ENCODE peak calls at places on chromosomes 12 and 14, in ten cellular contexts. C is AG04450; N is CD8-positive, alpha-beta memory T cell; B is GM23248; T is HFF-Myc; O is PC-3; M is left ventricle myocardium inferior; Q is fibroblast of lung; Y is right atrium auricular region; J is lower leg skin. F is an unnamed sample.

GRCh38 chr12:108196921-108197320 is 67.8 kb downstream of the WSCD2 start:
- DNase-seq in Q (no peak), N (no peak), C (no peak), O (no peak), B (no peak), J (no peak), T (no peak), M (no peak), Y (no peak), F (no peak)

GRCh38 chr14:44956866-44957265 is 4.9 kb downstream of the KLHL28 start:
- DNase-seq in Q (no peak), B (no peak), O (no peak), C (no peak), J (no peak), T (no peak), N (no peak), M (no peak), Y (no peak), F (no peak)

GRCh38 chr12:132342322-132342721 is 12.9 kb upstream of the GALNT9 start:
- DNase-seq in N (no peak), T (no peak), J (no peak), M (no peak), Q (no peak), Y (no peak), C (no peak), O (peak), B (peak), F (no peak)

GRCh38 chr12:12645485-12645884 is 33.8 kb downstream of the CREBL2 start:
- DNase-seq in O (peak), N (peak), J (no peak), Q (peak), B (peak), M (no peak), T (peak), Y (no peak), C (no peak), F (peak)

GRCh38 chr12:107912421-107913004 is 138.0 kb downstream of the ASCL4 start:
- DNase-seq in J (peak), T (no peak), M (peak), Y (no peak), N (peak), Q (peak), B (peak), C (no peak), O (peak), F (peak)

GRCh38 chr14:90444077-90444696 is 47.4 kb downstream of the CALM1 start:
- DNase-seq in J (peak), T (no peak), Q (peak), B (peak), O (peak), M (no peak), N (no peak), Y (no peak), C (no peak), F (peak)

GRCh38 chr12:39931857-39932256 is 174.0 kb downstream of the SLC2A13 start:
- DNase-seq in O (no peak), J (no peak), N (no peak), M (no peak), B (no peak), C (no peak), Y (no peak), Q (no peak), T (no peak), F (peak)

GRCh38 chr14:34372766-34373165 is 89.3 kb downstream of the SPTSSA start:
- DNase-seq in C (no peak), N (no peak), O (no peak), J (no peak), Q (no peak), M (no peak), B (no peak), Y (no peak), T (no peak), F (no peak)

GRCh38 chr12:112887542-112887941 is 19.2 kb upstream of the OAS1 start:
- DNase-seq in Y (no peak), M (no peak), Q (no peak), J (no peak), B (no peak), C (no peak), N (no peak), O (no peak), T (no peak), F (no peak)

GRCh38 chr12:19529933-19530630 is 90.8 kb downstream of the AEBP2 start:
- DNase-seq in Q (peak), M (no peak), T (no peak), B (peak), N (no peak), Y (no peak), C (no peak), J (no peak), O (peak), F (peak)

GRCh38 chr14:105075364-105076295 is 10.4 kb upstream of the GPR132 start:
- DNase-seq in O (no peak), B (peak), C (no peak), M (peak), Q (peak), N (no peak), J (peak), T (no peak), Y (no peak), F (no peak)

GRCh38 chr14:104239185-104239775 is 100.9 kb downstream of the KIF26A start:
- DNase-seq in Q (no peak), N (no peak), M (no peak), B (no peak), J (no peak), T (no peak), C (no peak), O (no peak), Y (no peak), F (no peak)

GRCh38 chr14:102739190-102739469 is 38.1 kb upstream of the TRAF3 start:
- DNase-seq in Q (no peak), T (no peak), C (no peak), B (no peak), O (no peak), M (no peak), Y (no peak), J (no peak), N (no peak), F (no peak)

GRCh38 chr14:59208224-59208814 is 19.9 kb downstream of the DAAM1 start:
- DNase-seq in J (no peak), O (peak), Y (no peak), M (no peak), Q (peak), T (no peak), B (peak), C (no peak), N (no peak), F (peak)

GRCh38 chr12:25202139-25202538 is 7.1 kb downstream of the ETFRF1 start:
- DNase-seq in J (no peak), O (no peak), Y (no peak), N (no peak), C (no peak), Q (no peak), B (no peak), T (no peak), M (no peak), F (no peak)

GRCh38 chr12:117101953-117102833 is 3.0 kb upstream of the TESC start:
- DNase-seq in T (no peak), M (no peak), Q (no peak), N (no peak), B (no peak), C (no peak), O (no peak), J (no peak), Y (no peak), F (no peak)

GRCh38 chr14:85528080-85528881 is 1.7 kb upstream of the FLRT2 start:
- DNase-seq in T (peak), B (peak), Q (peak), N (no peak), Y (peak), C (no peak), M (no peak), O (peak), J (peak), F (peak)

GRCh38 chr14:35158951-35159653 is 36.8 kb downstream of the PRORP start:
- DNase-seq in N (no peak), M (no peak), Y (no peak), C (no peak), O (no peak), J (no peak), B (no peak), T (no peak), Q (peak), F (no peak)

GRCh38 chr12:71955946-71956345 is 17.3 kb downstream of the TPH2 start:
- DNase-seq in Y (no peak), Q (peak), N (no peak), C (peak), B (peak), J (no peak), M (no peak), T (no peak), O (no peak), F (peak)

GRCh38 chr12:40730281-40730680 is 38.0 kb downstream of the CNTN1 start:
- DNase-seq in Y (no peak), C (no peak), Q (no peak), O (no peak), J (no peak), T (no peak), B (no peak), M (no peak), N (no peak), F (no peak)

GRCh38 chr12:27711957-27712356 is 1.3 kb downstream of the MRPS35 start:
- DNase-seq in C (no peak), M (no peak), Q (no peak), O (no peak), B (no peak), Y (no peak), N (no peak), J (no peak), T (no peak), F (no peak)

GRCh38 chr12:102513739-102514138 is 33.4 kb upstream of the IGF1 start:
- DNase-seq in O (no peak), Q (no peak), T (no peak), B (peak), N (no peak), Y (no peak), J (no peak), M (no peak), C (no peak), F (peak)

GRCh38 chr12:34295366-34296142 is 273.3 kb downstream of the ALG10 start:
- DNase-seq in Y (no peak), C (no peak), Q (no peak), T (no peak), M (peak), J (no peak), O (no peak), B (no peak), N (no peak), F (no peak)

GRCh38 chr12:26219736-26220135 is 24.4 kb downstream of the SSPN start:
- DNase-seq in Y (no peak), J (no peak), O (no peak), Q (no peak), N (no peak), M (no peak), B (no peak), C (no peak), T (no peak), F (no peak)

GRCh38 chr14:59540852-59541251 is 35.8 kb downstream of the CCDC175 start:
- DNase-seq in O (no peak), Y (no peak), C (no peak), T (no peak), N (no peak), J (no peak), B (no peak), Q (no peak), M (no peak), F (no peak)

GRCh38 chr12:75438052-75438754 is 42.4 kb upstream of the GLIPR1 start:
- DNase-seq in O (no peak), B (no peak), M (no peak), Q (no peak), C (no peak), N (no peak), J (no peak), T (no peak), Y (no peak), F (no peak)

GRCh38 chr14:90168425-90169105 is 87.8 kb upstream of the PSMC1 start:
- DNase-seq in O (peak), B (peak), N (no peak), Q (peak), M (no peak), C (no peak), T (no peak), J (no peak), Y (no peak), F (peak)

GRCh38 chr12:71639341-71639760 is 24.3 kb downstream of the ZFC3H1 start:
- DNase-seq in M (no peak), B (peak), O (peak), Y (no peak), Q (no peak), J (no peak), N (no peak), C (no peak), T (peak), F (no peak)

GRCh38 chr12:114691810-114692557 is 8.0 kb upstream of the TBX3 start:
- DNase-seq in M (no peak), O (peak), C (no peak), N (no peak), Y (no peak), B (no peak), J (no peak), Q (no peak), T (no peak), F (no peak)

GRCh38 chr12:50188875-50189575 is 21.9 kb upstream of the CERS5 start:
- DNase-seq in T (no peak), N (no peak), B (no peak), C (no peak), J (no peak), O (no peak), Y (no peak), M (no peak), Q (no peak), F (no peak)

GRCh38 chr12:54134850-54135249 is 53.9 kb downstream of the SMUG1 start:
- DNase-seq in M (no peak), T (no peak), B (no peak), J (no peak), C (no peak), N (no peak), O (peak), Q (no peak), Y (no peak), F (no peak)

GRCh38 chr14:64508215-64508776 is 3.7 kb downstream of the ZBTB1 start:
- DNase-seq in Y (no peak), M (no peak), T (no peak), B (peak), C (no peak), O (no peak), J (no peak), N (no peak), Q (no peak), F (no peak)

GRCh38 chr14:31326111-31326510 is 94.2 kb downstream of the HEATR5A start:
- DNase-seq in C (no peak), B (peak), Q (peak), Y (no peak), J (no peak), N (peak), T (peak), O (peak), M (no peak), F (peak)

DNA sequence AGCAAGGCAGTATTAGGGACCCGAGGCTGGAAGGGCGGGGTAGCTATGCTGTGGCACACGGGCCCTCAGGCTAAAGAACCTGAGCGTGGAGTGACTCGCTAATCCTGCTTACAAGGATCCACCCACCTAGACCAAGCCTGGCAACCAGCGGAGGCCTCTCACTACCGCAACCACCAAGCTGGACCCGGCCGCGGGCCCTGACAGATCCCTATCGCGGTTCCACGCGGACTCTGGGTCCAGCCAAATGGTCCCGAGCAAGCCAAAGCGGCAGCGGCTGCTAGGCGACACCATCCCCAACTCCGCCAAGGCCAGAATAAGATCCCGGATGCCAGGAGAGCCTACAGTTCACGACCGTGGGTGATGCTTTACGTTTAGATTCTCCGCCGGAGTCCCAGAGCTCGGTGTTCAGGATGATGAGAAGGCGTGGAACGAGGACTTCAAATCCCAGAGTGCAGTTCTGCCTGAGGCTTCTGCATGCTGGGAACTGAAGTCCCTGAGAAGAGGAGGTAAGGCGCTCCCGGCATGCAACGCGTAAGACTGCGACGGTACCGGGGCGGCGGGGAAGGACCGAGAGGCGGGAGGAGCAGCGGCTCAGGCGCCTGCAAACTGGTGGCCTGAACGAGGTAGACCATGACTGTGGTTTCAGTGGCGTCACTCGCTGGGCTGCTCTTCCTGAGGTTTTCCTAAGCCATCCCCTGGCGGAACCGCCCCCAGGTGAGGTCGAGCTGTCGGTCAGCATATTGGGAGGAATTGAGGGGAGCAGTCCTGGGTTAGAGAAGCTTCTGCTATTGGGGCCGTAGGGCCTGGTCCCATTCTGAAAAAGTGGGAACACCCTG is at the start of the genes CEP290 and TMTC3:
- DNase-seq in N (peak), C (peak), Q (peak), Y (peak), O (peak), M (peak), T (peak), B (peak), J (peak), F (peak)
- H3K4me3 ChIP-seq in N (peak), C (peak), Q (peak), Y (peak), O (peak), M (peak), T (peak), B (peak), J (peak), F (peak)

DNA sequence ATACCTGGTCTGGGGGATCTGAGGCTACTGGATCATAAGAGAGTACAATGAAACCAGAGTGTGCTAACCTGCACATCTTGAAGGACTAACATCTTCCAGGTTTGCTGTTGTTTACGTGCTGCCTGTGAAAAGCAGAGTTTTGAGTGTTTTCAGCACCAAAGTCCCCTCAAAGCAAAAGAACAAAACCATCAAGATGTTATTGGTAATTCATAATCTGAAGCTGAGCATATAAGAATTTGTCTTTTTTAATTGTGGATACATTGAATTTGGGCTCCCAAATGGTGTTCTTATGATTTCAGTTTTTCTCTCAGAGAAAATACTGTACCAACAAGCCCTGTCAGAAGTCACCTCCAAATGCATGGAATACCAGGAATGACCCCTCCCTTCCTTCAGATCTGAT is 110.2 kb downstream of the BTG1 start:
- DNase-seq in N (no peak), Y (no peak), T (no peak), C (no peak), M (no peak), J (no peak), B (no peak), O (no peak), Q (no peak), F (no peak)
- H3K4me3 ChIP-seq in N (peak), Y (no peak), T (peak), C (peak), M (peak), J (no peak), B (peak), O (peak), Q (no peak), F (peak)

DNA sequence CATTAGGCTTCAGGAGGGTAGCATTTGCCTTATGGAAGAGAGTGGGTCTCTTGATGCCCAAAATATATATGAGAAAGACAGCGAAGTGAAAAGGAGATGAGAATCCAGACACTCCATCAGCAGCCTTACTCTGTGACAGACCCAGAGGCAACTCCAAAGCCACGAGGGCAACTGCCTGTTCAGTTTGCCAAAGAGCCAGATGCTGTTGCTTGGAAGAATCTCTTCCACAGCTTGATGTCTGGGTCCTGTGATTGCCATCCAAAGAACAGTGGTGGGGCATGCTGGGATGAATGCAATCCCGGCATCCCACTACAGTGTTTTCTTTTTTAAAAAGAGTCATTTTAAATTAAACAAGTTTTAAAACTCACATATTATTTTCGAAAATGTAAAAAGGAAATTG is 10.9 kb upstream of the OTX2 start:
- DNase-seq in B (no peak), C (no peak), J (no peak), N (no peak), T (no peak), M (no peak), Y (no peak), Q (no peak), O (no peak), F (no peak)
- H3K4me3 ChIP-seq in B (no peak), C (no peak), J (no peak), N (no peak), T (no peak), M (no peak), Y (no peak), Q (no peak), O (no peak), F (no peak)

GRCh38 chr12:122866379-122866778 is 29.5 kb downstream of the VPS37B start:
- DNase-seq in N (no peak), O (no peak), M (no peak), C (no peak), J (no peak), B (no peak), Y (no peak), T (no peak), Q (no peak), F (no peak)
- H3K4me3 ChIP-seq in N (no peak), O (no peak), M (no peak), C (no peak), J (no peak), B (no peak), Y (no peak), T (no peak), Q (no peak), F (no peak)